ENCODE peak calls at places on chromosomes 4 and X, in six cellular contexts. S is fibroblast of pulmonary artery, M is A172, V is NCI-H2081, E is NT2/D1, K is RCC 7860. T is an unnamed sample.

GRCh38 chr4:55032788-55033187 is 92.6 kb downstream of the KDR start:
- DNase-seq in S (peak; percentile 44), M (no peak), K (no peak), V (no peak), E (no peak), T (no peak)

GRCh38 chr4:4762909-4763814 is 96.3 kb upstream of the MSX1 start:
- DNase-seq in K (peak; percentile 73), S (peak; percentile 59), E (peak; percentile 28), V (no peak), M (peak; percentile 52), T (no peak)

GRCh38 chr4:184599492-184600135 is 49.6 kb downstream of the CASP3 start:
- DNase-seq in E (no peak), K (peak; percentile 5), M (peak; percentile 83), V (no peak), S (peak; percentile 84), T (no peak)

GRCh38 chr4:148373093-148373492 is 69.1 kb downstream of the NR3C2 start:
- DNase-seq in E (no peak), V (no peak), S (no peak), K (no peak), M (no peak), T (no peak)

GRCh38 chr4:102114118-102114630 is 231.1 kb downstream of the SLC39A8 start:
- DNase-seq in E (no peak), S (no peak), M (no peak), V (no peak), K (no peak), T (no peak)

GRCh38 chr4:137526681-137527080 is 5.6 kb downstream of the PCDH18 start:
- DNase-seq in K (no peak), V (no peak), M (no peak), E (no peak), S (no peak), T (no peak)

GRCh38 chr4:98657531-98658286 is 702 bp downstream of the TSPAN5 start:
- DNase-seq in M (peak; percentile 46), V (peak; percentile 54), K (peak; percentile 50), S (peak; percentile 77), E (peak; percentile 5), T (peak; percentile 47)

GRCh38 chrX:118644378-118644777 is 83.0 kb upstream of the IL13RA1 start:
- DNase-seq in E (no peak), V (peak; percentile 71), M (no peak), K (peak; percentile 23), S (peak; percentile 70), T (peak; percentile 60)

GRCh38 chr4:44869222-44869882 is 143.0 kb upstream of the GNPDA2 start:
- DNase-seq in V (no peak), S (no peak), M (no peak), E (no peak), K (no peak), T (peak; percentile 2)

GRCh38 chr4:52051213-52051614 is at the start of gene SPATA18:
- DNase-seq in M (no peak), E (no peak), V (no peak), K (no peak), S (no peak), T (no peak)

GRCh38 chr4:42132099-42132498 is 20.4 kb downstream of the BEND4 start:
- DNase-seq in S (no peak), M (no peak), K (no peak), V (no peak), E (no peak), T (no peak)

GRCh38 chr4:80215449-80216052 is 18.2 kb downstream of the PRDM8 start:
- DNase-seq in M (peak; percentile 13), K (peak; percentile 47), E (no peak), V (peak; percentile 48), S (peak; percentile 66), T (peak; percentile 53)

GRCh38 chr4:75653845-75654503 is 19.2 kb downstream of the G3BP2 start:
- DNase-seq in K (no peak), S (peak; percentile 61), M (peak; percentile 26), E (no peak), V (no peak), T (peak; percentile 52)

GRCh38 chr4:96183630-96184029 is 343.7 kb downstream of the PDHA2 start:
- DNase-seq in M (no peak), S (no peak), K (no peak), E (no peak), V (peak; percentile 66), T (peak; percentile 5)

GRCh38 chr4:51842167-51842553 is 793 bp upstream of the DCUN1D4 start:
- DNase-seq in E (no peak), M (no peak), S (peak; percentile 38), K (no peak), V (no peak), T (no peak)

GRCh38 chr4:140654516-140654855 is 85.7 kb upstream of the UCP1 start:
- DNase-seq in E (no peak), K (no peak), S (peak; percentile 30), M (no peak), V (no peak), T (no peak)

GRCh38 chr4:179353791-179354190 is 1911.6 kb upstream of the AGA start:
- DNase-seq in M (peak; percentile 6), V (no peak), K (no peak), E (no peak), S (no peak), T (no peak)

GRCh38 chr4:86451560-86452322 is 91.9 kb upstream of the MAPK10 start:
- DNase-seq in V (peak; percentile 24), S (peak; percentile 27), E (no peak), M (peak; percentile 2), K (no peak), T (peak; percentile 77)

GRCh38 chr4:173171098-173171497 is 2.5 kb downstream of the GALNT7 start:
- DNase-seq in M (peak; percentile 46), S (peak; percentile 55), E (no peak), V (peak; percentile 22), K (peak; percentile 23), T (peak; percentile 61)

GRCh38 chr4:86981789-86982188 is 47.0 kb downstream of the AFF1 start:
- DNase-seq in V (no peak), K (no peak), E (no peak), M (no peak), S (no peak), T (no peak)

GRCh38 chr4:78784255-78784654 is 8.1 kb downstream of the BMP2K start:
- DNase-seq in S (peak; percentile 40), K (peak; percentile 6), V (no peak), E (no peak), M (peak; percentile 4), T (no peak)

GRCh38 chrX:94932278-94932965 is 1258.4 kb downstream of the FAM133A start:
- DNase-seq in E (no peak), S (no peak), K (no peak), V (no peak), M (no peak), T (no peak)

GRCh38 chr4:98794565-98795205 is 134.2 kb downstream of the EIF4E start:
- DNase-seq in K (no peak), V (no peak), S (peak; percentile 58), E (no peak), M (peak; percentile 24), T (no peak)

GRCh38 chr4:158895797-158896442 is 127.1 kb downstream of the FNIP2 start:
- DNase-seq in M (peak; percentile 56), K (no peak), S (peak; percentile 53), E (no peak), V (peak; percentile 11), T (peak; percentile 13)

GRCh38 chr4:74056858-74057562 is 18.5 kb upstream of the CXCL3 start:
- DNase-seq in S (peak; percentile 87), E (no peak), V (no peak), K (peak; percentile 76), M (peak; percentile 51), T (peak; percentile 65)

GRCh38 chr4:6886886-6887285 is 22.7 kb upstream of the TBC1D14 start:
- DNase-seq in E (no peak), S (no peak), V (no peak), M (no peak), K (no peak), T (no peak)

GRCh38 chrX:112513154-112513553 is 166.6 kb downstream of the LHFPL1 start:
- DNase-seq in M (no peak), V (no peak), K (no peak), E (peak; percentile 25), S (peak; percentile 0), T (no peak)

GRCh38 chrX:43813898-43814297 is 68.4 kb downstream of the MAOB start:
- DNase-seq in S (peak; percentile 14), K (no peak), V (peak; percentile 44), E (peak; percentile 36), M (peak; percentile 8), T (peak; percentile 35)

GRCh38 chr4:153110739-153111138 is 93.5 kb upstream of the TRIM2 start:
- DNase-seq in E (no peak), V (no peak), M (no peak), S (no peak), K (peak; percentile 33), T (no peak)

GRCh38 chr4:1590244-1590643 is 93.9 kb downstream of the FAM53A start:
- DNase-seq in M (no peak), E (no peak), S (no peak), K (no peak), V (no peak), T (no peak)

GRCh38 chr4:132818091-132818490 is 331.0 kb upstream of the PCDH10 start:
- DNase-seq in S (peak; percentile 2), E (no peak), V (no peak), K (no peak), M (no peak), T (no peak)

GRCh38 chr4:61543976-61544375 is 343.9 kb downstream of the ADGRL3 start:
- DNase-seq in E (no peak), V (no peak), M (no peak), K (no peak), S (no peak), T (no peak)

GRCh38 chr4:40992472-40993298 is 221.7 kb downstream of the APBB2 start:
- DNase-seq in K (peak; percentile 85), M (peak; percentile 79), V (no peak), E (no peak), S (peak; percentile 92), T (no peak)

GRCh38 chrX:131704136-131704695 is 160.3 kb downstream of the OR13H1 start:
- DNase-seq in M (peak; percentile 1), V (peak; percentile 53), S (no peak), K (no peak), E (no peak), T (peak; percentile 95)

GRCh38 chrX:119477812-119478232 is 9.6 kb downstream of the SLC25A5 start:
- DNase-seq in K (peak; percentile 44), M (peak; percentile 34), V (no peak), S (peak; percentile 91), E (no peak), T (peak; percentile 46)

GRCh38 chrX:92230628-92231027 is 451.5 kb downstream of the PCDH11X start:
- DNase-seq in V (no peak), M (no peak), S (no peak), K (no peak), E (no peak), T (no peak)

GRCh38 chrX:12701625-12702024 is 89.6 kb upstream of the PRPS2 start:
- DNase-seq in M (peak; percentile 84), K (peak; percentile 45), V (peak; percentile 90), E (peak; percentile 49), S (peak; percentile 82), T (peak; percentile 77)

GRCh38 chr4:168480991-168481588 is 798 bp upstream of the DDX60L start:
- DNase-seq in E (no peak), K (peak; percentile 76), S (peak; percentile 82), M (peak; percentile 81), V (peak; percentile 23), T (peak; percentile 65)